ENCODE peak calls at places on chromosomes 11 and 22, in nine cellular contexts. W is astrocyte, M is lower lobe of right lung, H is thyroid gland, S is IMR-90, I is GM23338, Y is esophagus squamous epithelium, X is GM23248, G is DND-41. P is an unnamed sample. For H3K4me1, the result is how much of the 10 kb centered on the place peaks cover.

GRCh38 chr11:42951266-42951665 is 360.5 kb upstream of the API5 start:
- DNase-seq in G (no peak), X (no peak), H (peak), M (no peak), W (no peak), S (no peak), I (no peak), Y (no peak), P (no peak)

GRCh38 chr11:65899356-65900124 is 648 bp downstream of the FOSL1 start:
- DNase-seq in S (peak), X (peak), W (peak), G (peak), H (peak), Y (no peak), I (peak), M (peak), P (peak)

GRCh38 chr11:22875869-22876473 is 15.7 kb upstream of the CCDC179 start:
- DNase-seq in I (peak), H (peak), G (peak), S (peak), X (peak), Y (no peak), M (no peak), W (peak), P (peak)

GRCh38 chr11:32706985-32707736 is 87.3 kb downstream of the CCDC73 start:
- DNase-seq in H (no peak), Y (no peak), S (peak), M (no peak), X (peak), I (no peak), G (no peak), W (peak), P (no peak)

GRCh38 chr11:2777396-2777795 is 77.6 kb upstream of the KCNQ1OT1 start:
- DNase-seq in X (peak), S (peak), W (peak), Y (no peak), G (no peak), M (peak), H (no peak), I (no peak), P (peak)

GRCh38 chr11:3865388-3866193 is 10.1 kb downstream of the STIM1 start:
- DNase-seq in Y (no peak), G (no peak), X (peak), H (peak), M (no peak), W (peak), S (peak), I (peak), P (no peak)

GRCh38 chr11:112004389-112004788 is 20.8 kb upstream of the DLAT start:
- DNase-seq in S (no peak), M (no peak), I (peak), H (no peak), X (peak), Y (no peak), G (peak), W (no peak), P (no peak)

GRCh38 chr11:112651345-112651744 is 309.9 kb upstream of the NCAM1 start:
- DNase-seq in W (no peak), H (no peak), M (no peak), Y (no peak), X (no peak), I (no peak), G (no peak), S (no peak), P (no peak)

GRCh38 chr22:23255506-23255905 is 75.2 kb downstream of the BCR start:
- DNase-seq in X (no peak), S (no peak), W (no peak), G (no peak), Y (no peak), H (no peak), M (no peak), I (no peak), P (no peak)

GRCh38 chr11:17700991-17701390 is 18.4 kb upstream of the MYOD1 start:
- DNase-seq in W (no peak), G (no peak), M (no peak), H (no peak), Y (no peak), I (no peak), X (no peak), S (no peak), P (no peak)

GRCh38 chr11:117052196-117053149 is 45.8 kb downstream of the SIK3 start:
- DNase-seq in I (no peak), Y (no peak), X (no peak), G (no peak), H (no peak), W (no peak), M (no peak), S (no peak), P (no peak)

GRCh38 chr11:135033545-135033944 is 621.5 kb upstream of the B3GAT1 start:
- DNase-seq in H (peak), S (no peak), I (peak), Y (no peak), X (peak), M (no peak), G (no peak), W (no peak), P (no peak)

GRCh38 chr11:11910541-11910940 is 68.8 kb downstream of the USP47 start:
- DNase-seq in Y (no peak), M (no peak), W (no peak), S (no peak), H (no peak), X (no peak), I (no peak), G (no peak), P (no peak)

GRCh38 chr11:12989428-12990242 is 19.5 kb upstream of the RASSF10 start:
- DNase-seq in S (no peak), X (no peak), W (no peak), Y (no peak), G (no peak), I (no peak), M (no peak), H (peak), P (no peak)

GRCh38 chr11:121464352-121464946 is 11.7 kb upstream of the SORL1-AS1 start:
- DNase-seq in Y (no peak), I (no peak), G (peak), S (peak), W (peak), M (no peak), H (peak), X (peak), P (peak)

GRCh38 chr11:19508166-19508565 is 204.5 kb upstream of the NAV2 start:
- DNase-seq in M (no peak), W (no peak), X (peak), Y (no peak), S (peak), H (no peak), G (no peak), I (no peak), P (no peak)

GRCh38 chr22:45308624-45309421 is 911 bp upstream of the FAM118A start:
- DNase-seq in H (no peak), G (peak), Y (no peak), W (no peak), S (no peak), I (peak), M (no peak), X (no peak), P (peak)

GRCh38 chr11:34192481-34193401 is 87.3 kb downstream of the NAT10 start:
- DNase-seq in X (peak), H (peak), W (peak), I (no peak), Y (no peak), G (no peak), S (peak), M (no peak), P (peak)

GRCh38 chr11:8527939-8528338 is 66.1 kb downstream of the STK33 start:
- DNase-seq in S (no peak), H (peak), I (peak), W (no peak), G (no peak), Y (no peak), M (no peak), X (no peak), P (no peak)

GRCh38 chr22:23370251-23370650 is 189.9 kb downstream of the BCR start:
- DNase-seq in Y (no peak), M (no peak), S (no peak), I (no peak), G (no peak), H (no peak), X (no peak), W (no peak), P (no peak)

GRCh38 chr11:65849366-65849765 is 8.6 kb downstream of the CFL1 start:
- DNase-seq in W (no peak), H (no peak), Y (no peak), M (no peak), I (peak), G (no peak), X (no peak), S (no peak), P (peak)

GRCh38 chr11:127205688-127206217 is 205.2 kb upstream of the KIRREL3 start:
- DNase-seq in G (no peak), M (no peak), X (no peak), H (no peak), W (no peak), I (no peak), Y (no peak), S (no peak), P (no peak)

GRCh38 chr22:42863349-42863911 is 6.4 kb upstream of the ARFGAP3 start:
- DNase-seq in X (peak), Y (no peak), S (peak), I (no peak), M (no peak), W (peak), H (no peak), G (no peak), P (no peak)

GRCh38 chr11:80798189-80798588 is 1357.4 kb upstream of the TENM4 start:
- DNase-seq in Y (no peak), G (no peak), H (no peak), M (no peak), I (no peak), W (no peak), X (no peak), S (no peak), P (no peak)

GRCh38 chr11:128719556-128719824 is 25.6 kb downstream of the FLI1 start:
- DNase-seq in M (no peak), Y (no peak), G (no peak), S (no peak), W (no peak), X (no peak), H (no peak), I (no peak), P (no peak)
- H3K4me1 ChIP-seq in M (half or more), Y (under half), G (half or more), S (under half), W (under half), X (under half), H (under half), I (half or more), P (under half)

GRCh38 chr11:63993983-63994382 is 7.7 kb downstream of the OTUB1 start:
- DNase-seq in X (no peak), Y (no peak), I (no peak), S (no peak), M (peak), G (no peak), W (no peak), H (no peak), P (no peak)
- H3K27ac ChIP-seq in X (no peak), Y (no peak), I (no peak), S (no peak), M (no peak), G (no peak), W (no peak), H (no peak), P (no peak)

GRCh38 chr11:5301846-5302245 is at the start of gene OR51B4:
- DNase-seq in S (no peak), H (no peak), I (no peak), X (no peak), G (no peak), Y (no peak), W (no peak), M (no peak), P (no peak)
- H3K4me1 ChIP-seq in S (under half), H (under half), I (under half), X (under half), G (under half), Y (under half), W (under half), M (under half), P (under half)

DNA sequence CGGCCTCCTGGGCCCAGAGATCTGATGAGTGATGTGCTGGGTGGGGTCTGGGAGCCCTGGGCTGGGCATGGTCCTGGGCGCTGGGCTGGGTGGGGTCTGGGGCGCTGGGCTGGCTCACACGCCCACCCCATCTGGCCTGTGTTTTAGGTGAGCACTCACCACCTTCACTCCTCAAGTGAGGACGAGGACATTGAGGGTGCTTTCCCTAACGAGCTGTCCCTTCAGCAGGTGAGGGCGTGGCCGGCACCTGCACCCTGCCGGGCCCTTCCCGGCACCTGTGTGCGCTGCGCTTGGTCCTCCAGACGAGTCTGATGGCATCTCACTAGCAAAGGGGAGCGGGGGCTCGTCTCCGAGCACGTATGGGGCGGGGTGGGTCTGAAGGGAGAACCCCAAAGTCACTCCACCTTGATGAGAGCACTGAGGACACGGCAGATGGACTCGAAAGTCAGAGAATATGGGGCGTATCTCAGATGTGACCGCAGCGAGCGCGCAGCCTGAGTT is 37.9 kb downstream of the SBF1 start:
- DNase-seq in W (no peak), Y (no peak), I (no peak), X (no peak), H (no peak), S (no peak), G (no peak), M (peak), P (no peak)
- H3K27ac ChIP-seq in W (no peak), Y (no peak), I (no peak), X (no peak), H (no peak), S (no peak), G (no peak), M (no peak), P (no peak)

GRCh38 chr22:28995551-28995950 is 66.1 kb downstream of the C22orf31 start:
- DNase-seq in W (no peak), G (no peak), H (no peak), Y (no peak), X (no peak), I (no peak), M (no peak), S (no peak), P (no peak)
- H3K4me1 ChIP-seq in W (under half), G (under half), H (under half), Y (under half), X (under half), I (under half), M (under half), S (under half), P (under half)

GRCh38 chr11:47507868-47508594 is 44.9 kb downstream of the CELF1 start:
- DNase-seq in M (no peak), X (no peak), I (no peak), Y (no peak), W (no peak), S (no peak), H (no peak), G (no peak), P (no peak)

GRCh38 chr11:47510231-47510630 is 42.7 kb downstream of the CELF1 start:
- DNase-seq in H (no peak), S (peak), G (no peak), M (no peak), X (peak), I (no peak), W (no peak), Y (no peak), P (no peak)

GRCh38 chr11:47507016-47507631 is 45.8 kb downstream of the CELF1 start:
- DNase-seq in H (no peak), S (no peak), W (no peak), X (peak), I (no peak), Y (no peak), M (no peak), G (no peak), P (no peak)

GRCh38 chr11:47506363-47506762 is 46.6 kb downstream of the CELF1 start:
- DNase-seq in I (no peak), G (no peak), S (peak), H (no peak), X (no peak), W (no peak), Y (no peak), M (no peak), P (no peak)

GRCh38 chr11:47508595-47509555 is 44.1 kb downstream of the CELF1 start:
- DNase-seq in Y (no peak), M (no peak), W (no peak), G (no peak), X (no peak), S (no peak), H (no peak), I (no peak), P (no peak)
- H3K27ac ChIP-seq in Y (peak), M (peak), W (peak), G (no peak), X (no peak), S (no peak), H (no peak), I (peak), P (no peak)

GRCh38 chr11:62399868-62400245 is 19.0 kb upstream of the SCGB1A1 start:
- DNase-seq in Y (no peak), S (no peak), H (no peak), X (no peak), M (no peak), W (no peak), I (no peak), G (no peak), P (no peak)
- H3K4me1 ChIP-seq in Y (half or more), S (under half), H (under half), X (half or more), M (half or more), W (under half), I (under half), G (under half), P (under half)

P was measured in ovary.